ENCODE peak calls at places on chromosomes 6 and 20, in five cellular contexts. W is HCT116, L is H9, K is GM23248, R is endothelial cell of umbilical vein. A is an unnamed sample. For H3K27me3, the result is how much of the 10 kb centered on the place peaks cover.

GRCh38 chr20:327946-328563 is 2.7 kb downstream of the SOX12 start:
- DNase-seq in W (no peak), L (no peak), K (peak), R (peak), A (no peak)

GRCh38 chr6:68760941-68761676 is 126.0 kb downstream of the ADGRB3 start:
- DNase-seq in W (no peak), L (no peak), K (no peak), R (no peak), A (no peak)

GRCh38 chr20:32130352-32130751 is 20.8 kb downstream of the TM9SF4 start:
- DNase-seq in W (no peak), L (no peak), K (no peak), R (no peak), A (no peak)

GRCh38 chr6:92623441-92623840 is 795.9 kb downstream of the EPHA7 start:
- DNase-seq in W (no peak), L (no peak), K (no peak), R (no peak), A (no peak)

GRCh38 chr20:32457476-32457986 is 99.4 kb downstream of the ASXL1 start:
- DNase-seq in W (no peak), L (peak), K (peak), R (peak), A (peak)

GRCh38 chr6:48826318-48826595 is 636.8 kb downstream of the MMUT start:
- DNase-seq in W (no peak), L (no peak), K (peak), R (peak), A (no peak)

GRCh38 chr6:139762587-139763031 is 388.2 kb upstream of the CITED2 start:
- DNase-seq in W (no peak), L (no peak), K (peak), R (no peak), A (no peak)

GRCh38 chr6:29730575-29731126 is 7.4 kb downstream of the HLA-F start:
- DNase-seq in W (no peak), L (no peak), K (no peak), R (no peak), A (no peak)

GRCh38 chr6:151391021-151391470 is 313 bp downstream of the ZBTB2 start:
- DNase-seq in W (no peak), L (peak), K (peak), R (peak), A (peak)

GRCh38 chr6:110528051-110528929 is 51.9 kb upstream of the SLC22A16 start:
- DNase-seq in W (peak), L (no peak), K (peak), R (peak), A (peak)

GRCh38 chr20:19274001-19274400 is 61.6 kb downstream of the SLC24A3 start:
- DNase-seq in W (no peak), L (no peak), K (no peak), R (no peak), A (no peak)

GRCh38 chr6:2851727-2852513 is 10.3 kb upstream of the SERPINB1 start:
- DNase-seq in W (no peak), L (no peak), K (no peak), R (no peak), A (no peak)

GRCh38 chr6:26430787-26431186 is 9.5 kb upstream of the BTN3A3 start:
- DNase-seq in W (no peak), L (no peak), K (no peak), R (no peak), A (no peak)

GRCh38 chr6:96651816-96652215 is 88.9 kb downstream of the FHL5 start:
- DNase-seq in W (no peak), L (no peak), K (no peak), R (no peak), A (no peak)
- H3K27me3 ChIP-seq in W (under half), L (under half), K (under half), R (under half), A (under half)

GRCh38 chr6:169237496-169238134 is 16.0 kb downstream of the THBS2 start:
- DNase-seq in W (no peak), L (no peak), K (no peak), R (no peak), A (no peak)
- H3K4me2 ChIP-seq in W (no peak), L (no peak), K (no peak), R (no peak), A (no peak)

GRCh38 chr20:47063407-47063806 is 168.8 kb downstream of the EYA2 start:
- DNase-seq in W (no peak), L (no peak), K (no peak), R (no peak), A (peak)
- H3K27me3 ChIP-seq in W (under half), L (under half), K (under half), R (under half), A (under half)

DNA sequence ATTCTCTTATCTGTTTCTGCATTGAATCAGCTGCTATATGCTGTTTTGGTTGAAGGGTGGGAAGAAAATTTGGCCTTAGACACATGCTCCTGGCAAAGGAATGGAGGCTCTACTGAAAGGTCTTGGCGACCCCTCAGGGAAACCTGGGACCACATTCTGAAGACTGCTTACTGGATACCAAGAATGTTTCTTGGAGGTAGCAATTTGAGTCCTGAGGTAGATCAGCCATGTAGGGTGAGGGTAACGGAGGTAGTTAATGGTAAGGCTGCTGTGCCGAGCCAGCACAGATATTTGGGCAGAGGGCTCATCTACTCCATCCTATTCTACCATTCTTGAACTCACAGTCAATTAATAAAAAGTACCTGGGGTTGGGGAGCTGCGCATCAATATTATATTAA is 438 bp upstream of the PHF3 start:
- DNase-seq in W (no peak), L (no peak), K (no peak), R (no peak), A (peak)
- H3K4me2 ChIP-seq in W (peak), L (peak), K (peak), R (peak), A (peak)

GRCh38 chr6:122399055-122399347 is 451 bp upstream of the HSF2 start:
- DNase-seq in W (no peak), L (no peak), K (no peak), R (no peak), A (no peak)
- H3K27me3 ChIP-seq in W (under half), L (under half), K (under half), R (under half), A (under half)

GRCh38 chr20:5781798-5782750 is 31.9 kb downstream of the SHLD1 start:
- DNase-seq in W (no peak), L (no peak), K (no peak), R (no peak), A (peak)
- H3K4me2 ChIP-seq in W (no peak), L (no peak), K (no peak), R (no peak), A (no peak)

GRCh38 chr20:52864895-52865590 is 107.1 kb upstream of the TSHZ2 start:
- DNase-seq in W (no peak), L (no peak), K (peak), R (no peak), A (no peak)

DNA sequence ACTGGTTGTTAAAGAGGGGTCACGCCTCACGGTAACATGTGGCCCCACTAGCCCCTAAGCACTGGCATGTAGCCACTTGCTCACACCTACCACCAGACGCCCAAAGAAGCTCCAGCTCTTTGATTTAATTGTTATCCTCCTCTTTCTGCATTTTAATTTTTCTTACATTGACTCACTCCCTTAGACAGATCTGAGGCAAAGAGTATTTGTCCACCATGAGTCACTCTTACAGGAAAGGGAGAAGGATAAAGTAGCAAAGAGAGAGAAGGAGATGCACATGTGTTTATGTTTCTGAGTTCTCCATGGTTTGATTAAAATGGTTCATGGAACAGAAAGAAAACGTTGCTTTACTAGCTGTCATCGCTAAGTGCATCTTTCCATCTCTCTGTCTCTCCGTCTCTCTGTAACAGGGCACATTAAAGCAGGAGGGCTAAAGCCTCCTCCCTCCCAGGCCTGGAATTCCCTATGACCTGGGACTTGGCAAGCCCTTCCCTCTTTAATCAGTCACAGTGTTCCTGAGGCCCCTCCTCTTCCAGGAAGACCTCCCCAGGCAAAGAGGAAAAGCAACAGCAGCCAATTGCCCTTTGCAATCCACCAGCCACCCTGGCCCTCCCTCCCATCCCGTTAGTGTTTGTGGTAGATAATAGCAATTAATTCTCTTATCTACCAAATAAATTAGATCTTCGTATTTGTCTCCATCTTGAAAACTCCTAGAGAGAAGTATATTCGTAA is 112.8 kb upstream of the TSHZ2 start:
- DNase-seq in W (no peak), L (peak), K (peak), R (peak), A (peak)
- H3K27me3 ChIP-seq in W (under half), L (under half), K (under half), R (under half), A (under half)

GRCh38 chr20:37828584-37829527 is 74.1 kb upstream of the VSTM2L start:
- DNase-seq in W (no peak), L (no peak), K (no peak), R (no peak), A (no peak)
- H3K4me2 ChIP-seq in W (no peak), L (no peak), K (no peak), R (no peak), A (no peak)

A was measured in neural progenitor cell.